ENCODE peak calls at places on chromosomes 11 and 22, in ten cellular contexts. Z is upper lobe of right lung; X is right lobe of liver; L is mammary epithelial cell; K is gastrocnemius medialis; Q is cardiac muscle cell; E is pancreas; U is tibial artery; S is neural progenitor cell; O is CD4-positive, alpha-beta T cell. W is an unnamed sample.
A peak's percentile ranks its signal among the peaks of the same experiment; 100 is the strongest.

GRCh38 chr11:65720237-65720934 is at the start of gene RNASEH2C:
- DNase-seq in Z (peak; percentile 94), X (peak; percentile 90), L (peak; percentile 81), K (peak; percentile 60), Q (peak; percentile 93), E (peak; percentile 82), U (peak; percentile 82), S (peak; percentile 94), O (peak; percentile 67), W (no peak)

GRCh38 chr11:45879803-45880685 is 5.4 kb upstream of the MAPK8IP1 start:
- DNase-seq in Z (no peak), X (no peak), L (peak; percentile 63), K (no peak), Q (no peak), E (no peak), U (no peak), S (no peak), O (no peak), W (no peak)

GRCh38 chr11:63850946-63851345 is 12.0 kb downstream of the MARK2 start:
- DNase-seq in Z (no peak), X (peak; percentile 8), L (no peak), K (no peak), Q (no peak), E (no peak), U (no peak), S (no peak), O (no peak), W (no peak)

GRCh38 chr11:85725510-85726258 is 39.7 kb upstream of the CCDC89 start:
- DNase-seq in Z (no peak), X (no peak), L (peak; percentile 82), K (no peak), Q (no peak), E (no peak), U (no peak), S (no peak), O (no peak), W (no peak)

GRCh38 chr11:36312593-36312990 is 16.5 kb downstream of the PRR5L start:
- DNase-seq in Z (no peak), X (no peak), L (peak; percentile 81), K (no peak), Q (no peak), E (no peak), U (no peak), S (no peak), O (no peak), W (no peak)

GRCh38 chr11:963852-964251 is 38.2 kb downstream of the AP2A2 start:
- DNase-seq in Z (no peak), X (no peak), L (no peak), K (no peak), Q (no peak), E (peak; percentile 14), U (no peak), S (no peak), O (no peak), W (no peak)

GRCh38 chr11:63573881-63574855 is 11.0 kb upstream of the PLAAT2 start:
- DNase-seq in Z (no peak), X (peak; percentile 62), L (peak; percentile 59), K (peak; percentile 34), Q (peak; percentile 34), E (no peak), U (peak; percentile 30), S (no peak), O (peak; percentile 26), W (no peak)

GRCh38 chr11:88175004-88175706 is at the start of gene RAB38:
- DNase-seq in Z (peak; percentile 88), X (peak; percentile 66), L (peak; percentile 80), K (no peak), Q (peak; percentile 65), E (peak; percentile 73), U (peak; percentile 25), S (peak; percentile 80), O (no peak), W (no peak)

GRCh38 chr11:62921573-62922188 is 518 bp upstream of the CHRM1 start:
- DNase-seq in Z (no peak), X (no peak), L (no peak), K (no peak), Q (no peak), E (peak; percentile 75), U (no peak), S (peak; percentile 13), O (no peak), W (no peak)

GRCh38 chr11:68904458-68904847 is 762 bp downstream of the IGHMBP2 start:
- DNase-seq in Z (no peak), X (no peak), L (peak; percentile 43), K (no peak), Q (no peak), E (no peak), U (peak; percentile 41), S (no peak), O (no peak), W (no peak)

GRCh38 chr22:38981005-38981658 is 1.0 kb upstream of the APOBEC3B start:
- DNase-seq in Z (no peak), X (peak; percentile 37), L (peak; percentile 63), K (no peak), Q (peak; percentile 55), E (peak; percentile 66), U (no peak), S (peak; percentile 66), O (no peak), W (no peak)

GRCh38 chr22:45807156-45807915 is 135.7 kb downstream of the ATXN10 start:
- DNase-seq in Z (no peak), X (no peak), L (no peak), K (no peak), Q (no peak), E (no peak), U (no peak), S (no peak), O (no peak), W (no peak)

DNA sequence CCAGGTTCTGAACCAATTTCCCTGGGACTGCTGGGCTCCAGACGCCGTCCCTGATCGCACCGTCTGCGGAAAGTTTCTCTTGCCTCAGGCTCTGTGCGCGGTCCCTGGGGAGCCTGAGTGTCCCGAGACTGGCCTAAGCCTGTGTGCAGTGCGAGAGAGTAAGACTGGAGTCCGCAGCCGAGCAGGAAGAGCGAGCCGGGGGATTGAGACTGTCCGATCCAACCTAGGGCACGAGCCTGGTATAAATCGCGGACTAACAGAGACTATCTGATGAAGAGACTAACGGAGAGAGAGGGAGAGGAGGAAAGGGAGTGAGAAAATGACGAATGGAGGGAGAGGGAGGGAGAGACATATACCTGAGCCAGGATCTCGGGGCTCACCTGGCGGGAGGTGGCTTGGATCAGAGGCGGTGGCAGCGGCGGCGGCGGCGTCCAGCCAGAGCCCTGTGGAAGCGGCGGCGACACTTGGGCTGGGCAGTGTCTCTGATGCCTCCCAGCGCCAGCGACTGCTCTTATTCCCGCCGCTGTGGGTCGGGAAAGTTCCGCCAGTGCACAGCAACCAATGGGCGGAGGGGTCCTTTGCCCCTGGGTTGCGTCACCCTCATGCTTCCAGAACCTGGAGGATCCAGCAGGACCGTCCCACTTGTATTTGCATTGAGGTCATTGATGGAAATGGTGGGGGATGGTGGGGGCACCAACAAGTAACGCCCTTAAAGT is at the start of gene CALCA:
- DNase-seq in Z (no peak), X (peak; percentile 61), L (no peak), K (no peak), Q (peak; percentile 19), E (no peak), U (no peak), S (peak; percentile 57), O (no peak), W (no peak)
- TF ChIP-seq CTCF in Z (no peak), X (no peak), L (no peak), K (no peak), Q (no peak), E (no peak), U (no peak), S (no peak), O (no peak), W (no peak)

GRCh38 chr22:42932857-42933782 is 76.0 kb upstream of the ARFGAP3 start:
- DNase-seq in Z (peak; percentile 80), X (no peak), L (no peak), K (no peak), Q (no peak), E (no peak), U (no peak), S (no peak), O (no peak), W (no peak)

GRCh38 chr22:42931421-42932196 is 74.5 kb upstream of the ARFGAP3 start:
- DNase-seq in Z (peak; percentile 63), X (no peak), L (no peak), K (no peak), Q (no peak), E (peak; percentile 58), U (no peak), S (no peak), O (no peak), W (no peak)

GRCh38 chr22:42932197-42932519 is 75.1 kb upstream of the ARFGAP3 start:
- DNase-seq in Z (no peak), X (no peak), L (no peak), K (no peak), Q (no peak), E (no peak), U (no peak), S (no peak), O (no peak), W (no peak)

GRCh38 chr22:42933783-42934144 is 76.7 kb upstream of the ARFGAP3 start:
- DNase-seq in Z (no peak), X (no peak), L (peak; percentile 90), K (no peak), Q (no peak), E (no peak), U (no peak), S (no peak), O (no peak), W (no peak)

GRCh38 chr22:42934338-42934737 is 77.3 kb upstream of the ARFGAP3 start:
- DNase-seq in Z (peak; percentile 62), X (no peak), L (no peak), K (no peak), Q (no peak), E (no peak), U (no peak), S (no peak), O (no peak), W (no peak)
- H3K27ac ChIP-seq in Z (peak overlapping the region; percentile 91), X (peak overlapping the region; percentile 51), L (peak overlapping the region; percentile 98), K (peak overlapping the region; percentile 80), Q (peak overlapping the region; percentile 55), E (peak overlapping the region; percentile 81), U (peak overlapping the region; percentile 96), S (no peak overlapping the region), O (no peak overlapping the region), W (peak overlapping the region; percentile 85)

DNA sequence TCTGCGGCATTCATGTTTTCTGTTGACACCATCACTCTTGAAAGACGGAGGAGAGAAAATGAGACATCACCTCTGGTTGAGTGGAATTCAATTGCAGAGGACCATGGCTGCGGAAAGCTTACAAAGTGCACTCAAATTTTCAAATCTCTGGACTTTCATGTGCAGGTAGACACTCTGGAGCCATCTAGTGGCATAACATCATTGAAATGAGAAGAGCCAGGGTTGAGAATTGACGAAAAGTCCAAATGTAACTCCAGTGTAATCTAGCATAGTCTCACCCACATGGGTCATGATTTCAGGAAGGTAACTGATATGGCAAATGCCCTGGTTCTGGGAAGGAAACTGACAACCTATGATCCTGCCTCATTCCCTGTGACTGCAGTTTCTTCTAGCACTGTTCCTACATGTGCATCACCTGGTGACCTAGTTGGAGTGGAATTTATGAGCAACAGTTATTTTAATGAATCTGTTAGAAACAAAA is 687.8 kb downstream of the KCNA4 start:
- DNase-seq in Z (no peak), X (no peak), L (peak; percentile 92), K (no peak), Q (peak; percentile 47), E (no peak), U (no peak), S (peak; percentile 46), O (no peak), W (no peak)
- TF ChIP-seq CTCF in Z (peak; percentile 39), X (peak; percentile 59), L (peak; percentile 78), K (no peak), Q (peak; percentile 83), E (no peak), U (peak; percentile 27), S (peak; percentile 65), O (no peak), W (no peak)

GRCh38 chr11:134041349-134041748 is 27.5 kb upstream of the JAM3 start:
- DNase-seq in Z (no peak), X (no peak), L (no peak), K (no peak), Q (no peak), E (no peak), U (no peak), S (no peak), O (no peak), W (no peak)
- H3K27ac ChIP-seq in Z (no peak overlapping the region), X (no peak overlapping the region), L (no peak overlapping the region), K (no peak overlapping the region), Q (peak overlapping the region; percentile 20), E (no peak overlapping the region), U (peak overlapping the region; percentile 94), S (no peak overlapping the region), O (no peak overlapping the region), W (peak overlapping the region; percentile 49)